ENCODE peak calls at places on chromosome 21, in five cellular contexts. One of them, this sample, is unnamed.

GRCh38 chr21:44089001-44089911 is 17.9 kb upstream of the PWP2 start:
- DNase-seq in HL-60: peak
- DNase-seq in HFFc6: no peak
- DNase-seq in breast epithelium: no peak
- DNase-seq in BE2C: no peak
- DNase-seq in this sample: no peak

GRCh38 chr21:44994581-44995171 is 54.8 kb downstream of the SLX9 start:
- DNase-seq in breast epithelium: peak
- DNase-seq in HFFc6: no peak
- DNase-seq in HL-60: no peak
- DNase-seq in BE2C: no peak
- DNase-seq in this sample: no peak

GRCh38 chr21:42370894-42371654 is 4.7 kb upstream of the TFF1 start:
- DNase-seq in breast epithelium: no peak
- DNase-seq in HFFc6: no peak
- DNase-seq in BE2C: no peak
- DNase-seq in HL-60: no peak
- DNase-seq in this sample: no peak

GRCh38 chr21:15249285-15249993 is 184.6 kb upstream of the NRIP1 start:
- DNase-seq in HFFc6: no peak
- DNase-seq in breast epithelium: no peak
- DNase-seq in BE2C: no peak
- DNase-seq in HL-60: no peak
- DNase-seq in this sample: no peak

GRCh38 chr21:39281207-39281606 is 32.2 kb downstream of the BRWD1 start:
- DNase-seq in breast epithelium: no peak
- DNase-seq in BE2C: no peak
- DNase-seq in HL-60: no peak
- DNase-seq in HFFc6: no peak
- DNase-seq in this sample: no peak

GRCh38 chr21:43802713-43803313 is 13.4 kb downstream of the RRP1 start:
- DNase-seq in breast epithelium: no peak
- DNase-seq in BE2C: no peak
- DNase-seq in HL-60: no peak
- DNase-seq in HFFc6: no peak
- DNase-seq in this sample: no peak

GRCh38 chr21:31596055-31596454 is 63.4 kb upstream of the SOD1 start:
- DNase-seq in HFFc6: no peak
- DNase-seq in HL-60: no peak
- DNase-seq in BE2C: no peak
- DNase-seq in breast epithelium: no peak
- DNase-seq in this sample: no peak

GRCh38 chr21:25689226-25689625 is 45.5 kb downstream of the ATP5PF start:
- DNase-seq in BE2C: no peak
- DNase-seq in HL-60: no peak
- DNase-seq in HFFc6: no peak
- DNase-seq in breast epithelium: no peak
- DNase-seq in this sample: no peak

GRCh38 chr21:27480841-27481261 is 514.0 kb upstream of the ADAMTS5 start:
- DNase-seq in HL-60: no peak
- DNase-seq in HFFc6: peak
- DNase-seq in BE2C: no peak
- DNase-seq in breast epithelium: no peak
- DNase-seq in this sample: no peak

GRCh38 chr21:14383596-14384210 is 757 bp upstream of the HSPA13 start:
- DNase-seq in breast epithelium: no peak
- DNase-seq in HFFc6: peak
- DNase-seq in BE2C: no peak
- DNase-seq in HL-60: no peak
- DNase-seq in this sample: no peak

GRCh38 chr21:31347435-31348032 is 3.5 kb upstream of the TIAM1 start:
- DNase-seq in HL-60: no peak
- DNase-seq in HFFc6: no peak
- DNase-seq in breast epithelium: no peak
- DNase-seq in BE2C: peak
- DNase-seq in this sample: no peak

GRCh38 chr21:14480601-14481000 is 65.5 kb downstream of the SAMSN1 start:
- DNase-seq in HL-60: peak
- DNase-seq in breast epithelium: no peak
- DNase-seq in BE2C: no peak
- DNase-seq in HFFc6: no peak
- DNase-seq in this sample: no peak

GRCh38 chr21:25963186-25963585 is 207.4 kb downstream of the APP start:
- DNase-seq in breast epithelium: no peak
- DNase-seq in BE2C: no peak
- DNase-seq in HL-60: no peak
- DNase-seq in HFFc6: peak
- DNase-seq in this sample: no peak

GRCh38 chr21:46374761-46375389 is 50.9 kb downstream of the PCNT start:
- DNase-seq in HFFc6: no peak
- DNase-seq in HL-60: no peak
- DNase-seq in BE2C: no peak
- DNase-seq in breast epithelium: no peak
- DNase-seq in this sample: no peak

GRCh38 chr21:42118901-42119300 is 47.8 kb downstream of the UMODL1 start:
- DNase-seq in HL-60: no peak
- DNase-seq in BE2C: no peak
- DNase-seq in HFFc6: no peak
- DNase-seq in breast epithelium: no peak
- DNase-seq in this sample: no peak

GRCh38 chr21:21232320-21232719 is 234.1 kb downstream of the NCAM2 start:
- DNase-seq in HFFc6: peak
- DNase-seq in BE2C: peak
- DNase-seq in breast epithelium: no peak
- DNase-seq in HL-60: no peak
- DNase-seq in this sample: no peak
- TF ChIP-seq CTCF in HFFc6: peak
- TF ChIP-seq CTCF in BE2C: peak
- TF ChIP-seq CTCF in breast epithelium: peak
- TF ChIP-seq CTCF in HL-60: no peak
- TF ChIP-seq CTCF in this sample: no peak

GRCh38 chr21:34922487-34922886 is 126.6 kb downstream of the RUNX1 start:
- DNase-seq in HL-60: no peak
- DNase-seq in BE2C: no peak
- DNase-seq in HFFc6: no peak
- DNase-seq in breast epithelium: no peak
- DNase-seq in this sample: no peak
- TF ChIP-seq CTCF in HL-60: no peak
- TF ChIP-seq CTCF in BE2C: no peak
- TF ChIP-seq CTCF in HFFc6: peak
- TF ChIP-seq CTCF in breast epithelium: no peak
- TF ChIP-seq CTCF in this sample: no peak

DNA sequence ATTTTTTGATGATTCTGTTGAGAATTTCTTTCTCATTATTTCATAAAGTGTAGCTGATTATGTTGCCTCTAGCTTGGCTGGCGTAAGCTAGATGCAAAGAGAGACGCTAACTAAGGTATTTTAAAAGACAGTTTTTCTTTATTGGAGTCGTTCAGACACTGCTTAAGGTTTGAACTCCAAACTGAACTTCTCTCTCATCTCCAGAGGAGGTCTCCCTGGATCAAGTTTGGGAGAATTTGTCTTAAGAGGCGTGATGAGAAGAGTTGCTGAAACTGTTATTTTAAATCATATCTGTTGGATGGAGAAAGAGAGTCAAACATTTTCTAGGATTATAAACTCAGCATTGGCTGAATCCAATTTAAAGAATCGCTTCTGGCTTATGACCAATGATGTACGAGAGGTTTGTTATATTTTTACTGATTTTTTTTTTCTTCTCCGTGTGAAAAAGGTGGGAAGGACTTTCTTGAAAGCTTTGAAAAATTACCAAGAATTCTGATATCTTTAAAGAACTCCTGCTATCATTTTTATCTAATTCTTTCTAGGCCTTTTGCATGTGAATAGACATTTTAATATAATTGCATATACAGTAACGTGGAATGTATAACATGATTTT is 34.0 kb downstream of the MAP3K7CL start:
- DNase-seq in breast epithelium: no peak
- DNase-seq in HL-60: no peak
- DNase-seq in HFFc6: peak
- DNase-seq in BE2C: no peak
- DNase-seq in this sample: no peak
- TF ChIP-seq CTCF in breast epithelium: peak
- TF ChIP-seq CTCF in HL-60: no peak
- TF ChIP-seq CTCF in HFFc6: peak
- TF ChIP-seq CTCF in BE2C: peak
- TF ChIP-seq CTCF in this sample: no peak

GRCh38 chr21:37582613-37583012 is 216.0 kb downstream of the DYRK1A start:
- DNase-seq in HFFc6: peak
- DNase-seq in breast epithelium: no peak
- DNase-seq in HL-60: no peak
- DNase-seq in BE2C: peak
- DNase-seq in this sample: no peak
- TF ChIP-seq CTCF in HFFc6: peak
- TF ChIP-seq CTCF in breast epithelium: peak
- TF ChIP-seq CTCF in HL-60: no peak
- TF ChIP-seq CTCF in BE2C: peak
- TF ChIP-seq CTCF in this sample: no peak